ENCODE peak calls at places on chromosome 19, in seven cellular contexts. One of them, this sample, is unnamed. For H3K4me1, the result is how much of the 10 kb centered on the place peaks cover.

GRCh38 chr19:17327654-17328516 is 6.8 kb downstream of the ANO8 start:
- DNase-seq in suprapubic skin: peak
- DNase-seq in esophagus muscularis mucosa: no peak
- DNase-seq in A549: no peak
- DNase-seq in ovary: peak
- DNase-seq in tibial nerve: no peak
- DNase-seq in SK-N-SH: peak
- DNase-seq in this sample: peak

GRCh38 chr19:12946092-12946845 is 607 bp downstream of the RAD23A start:
- DNase-seq in suprapubic skin: no peak
- DNase-seq in esophagus muscularis mucosa: no peak
- DNase-seq in A549: peak
- DNase-seq in ovary: peak
- DNase-seq in tibial nerve: no peak
- DNase-seq in SK-N-SH: peak
- DNase-seq in this sample: peak

GRCh38 chr19:42066075-42066754 is 3.8 kb downstream of the GRIK5 start:
- DNase-seq in suprapubic skin: no peak
- DNase-seq in esophagus muscularis mucosa: no peak
- DNase-seq in A549: peak
- DNase-seq in ovary: no peak
- DNase-seq in tibial nerve: no peak
- DNase-seq in SK-N-SH: peak
- DNase-seq in this sample: no peak

GRCh38 chr19:39409207-39409885 is 2.7 kb downstream of the ZFP36 start:
- DNase-seq in suprapubic skin: peak
- DNase-seq in esophagus muscularis mucosa: peak
- DNase-seq in A549: peak
- DNase-seq in ovary: peak
- DNase-seq in tibial nerve: peak
- DNase-seq in SK-N-SH: peak
- DNase-seq in this sample: peak

GRCh38 chr19:36436531-36436930 is 18.1 kb upstream of the ZFP82 start:
- DNase-seq in suprapubic skin: no peak
- DNase-seq in esophagus muscularis mucosa: no peak
- DNase-seq in A549: peak
- DNase-seq in ovary: no peak
- DNase-seq in tibial nerve: no peak
- DNase-seq in SK-N-SH: no peak
- DNase-seq in this sample: no peak

GRCh38 chr19:16371540-16371986 is 46.9 kb downstream of the KLF2 start:
- DNase-seq in suprapubic skin: no peak
- DNase-seq in esophagus muscularis mucosa: no peak
- DNase-seq in A549: no peak
- DNase-seq in ovary: no peak
- DNase-seq in tibial nerve: no peak
- DNase-seq in SK-N-SH: no peak
- DNase-seq in this sample: no peak

GRCh38 chr19:11649941-11650340 is 52.7 kb downstream of the ZNF627 start:
- DNase-seq in suprapubic skin: no peak
- DNase-seq in esophagus muscularis mucosa: no peak
- DNase-seq in A549: no peak
- DNase-seq in ovary: no peak
- DNase-seq in tibial nerve: no peak
- DNase-seq in SK-N-SH: no peak
- DNase-seq in this sample: no peak

GRCh38 chr19:4049432-4049831 is 17.3 kb downstream of the ZBTB7A start:
- DNase-seq in suprapubic skin: peak
- DNase-seq in esophagus muscularis mucosa: no peak
- DNase-seq in A549: no peak
- DNase-seq in ovary: no peak
- DNase-seq in tibial nerve: no peak
- DNase-seq in SK-N-SH: no peak
- DNase-seq in this sample: peak

GRCh38 chr19:46385636-46386035 is 27.7 kb downstream of the CCDC8 start:
- DNase-seq in suprapubic skin: peak
- DNase-seq in esophagus muscularis mucosa: no peak
- DNase-seq in A549: no peak
- DNase-seq in ovary: no peak
- DNase-seq in tibial nerve: no peak
- DNase-seq in SK-N-SH: no peak
- DNase-seq in this sample: peak

GRCh38 chr19:13134626-13135025 is 15.5 kb downstream of the STX10 start:
- DNase-seq in suprapubic skin: no peak
- DNase-seq in esophagus muscularis mucosa: no peak
- DNase-seq in A549: no peak
- DNase-seq in ovary: no peak
- DNase-seq in tibial nerve: no peak
- DNase-seq in SK-N-SH: no peak
- DNase-seq in this sample: no peak

GRCh38 chr19:12793290-12794195 is 2.3 kb downstream of the JUNB start:
- DNase-seq in suprapubic skin: peak
- DNase-seq in esophagus muscularis mucosa: peak
- DNase-seq in A549: peak
- DNase-seq in ovary: peak
- DNase-seq in tibial nerve: peak
- DNase-seq in SK-N-SH: peak
- DNase-seq in this sample: peak

GRCh38 chr19:11194657-11195056 is 2.7 kb downstream of the KANK2 start:
- DNase-seq in suprapubic skin: no peak
- DNase-seq in esophagus muscularis mucosa: no peak
- DNase-seq in A549: no peak
- DNase-seq in ovary: peak
- DNase-seq in tibial nerve: no peak
- DNase-seq in SK-N-SH: no peak
- DNase-seq in this sample: peak

GRCh38 chr19:41697198-41697855 is 9.3 kb upstream of the CEACAM7 start:
- DNase-seq in suprapubic skin: no peak
- DNase-seq in esophagus muscularis mucosa: no peak
- DNase-seq in A549: no peak
- DNase-seq in ovary: no peak
- DNase-seq in tibial nerve: no peak
- DNase-seq in SK-N-SH: no peak
- DNase-seq in this sample: peak

GRCh38 chr19:15863272-15863671 is 34.6 kb downstream of the CYP4F2 start:
- DNase-seq in suprapubic skin: no peak
- DNase-seq in esophagus muscularis mucosa: no peak
- DNase-seq in A549: no peak
- DNase-seq in ovary: no peak
- DNase-seq in tibial nerve: no peak
- DNase-seq in SK-N-SH: no peak
- DNase-seq in this sample: no peak

GRCh38 chr19:5364674-5365073 is 24.1 kb upstream of the PTPRS start:
- DNase-seq in suprapubic skin: no peak
- DNase-seq in esophagus muscularis mucosa: no peak
- DNase-seq in A549: no peak
- DNase-seq in ovary: no peak
- DNase-seq in tibial nerve: no peak
- DNase-seq in SK-N-SH: peak
- DNase-seq in this sample: no peak

GRCh38 chr19:18464646-18465045 is 26.7 kb upstream of the ISYNA1 start:
- DNase-seq in suprapubic skin: peak
- DNase-seq in esophagus muscularis mucosa: peak
- DNase-seq in A549: peak
- DNase-seq in ovary: peak
- DNase-seq in tibial nerve: peak
- DNase-seq in SK-N-SH: no peak
- DNase-seq in this sample: peak

GRCh38 chr19:17755977-17756670 is 4.8 kb downstream of the FCHO1 start:
- DNase-seq in suprapubic skin: no peak
- DNase-seq in esophagus muscularis mucosa: no peak
- DNase-seq in A549: peak
- DNase-seq in ovary: peak
- DNase-seq in tibial nerve: no peak
- DNase-seq in SK-N-SH: peak
- DNase-seq in this sample: no peak

GRCh38 chr19:41863209-41863931 is 3.3 kb downstream of the RPS19 start:
- DNase-seq in suprapubic skin: no peak
- DNase-seq in esophagus muscularis mucosa: no peak
- DNase-seq in A549: no peak
- DNase-seq in ovary: no peak
- DNase-seq in tibial nerve: no peak
- DNase-seq in SK-N-SH: no peak
- DNase-seq in this sample: no peak

GRCh38 chr19:32691952-32692726 is 518 bp downstream of the NUDT19 start:
- DNase-seq in suprapubic skin: peak
- DNase-seq in esophagus muscularis mucosa: no peak
- DNase-seq in A549: peak
- DNase-seq in ovary: peak
- DNase-seq in tibial nerve: peak
- DNase-seq in SK-N-SH: peak
- DNase-seq in this sample: peak

GRCh38 chr19:46428278-46429141 is at the start of gene PNMA8C:
- DNase-seq in suprapubic skin: no peak
- DNase-seq in esophagus muscularis mucosa: no peak
- DNase-seq in A549: peak
- DNase-seq in ovary: peak
- DNase-seq in tibial nerve: no peak
- DNase-seq in SK-N-SH: peak
- DNase-seq in this sample: peak

GRCh38 chr19:40614595-40615411 is 13.6 kb downstream of the LTBP4 start:
- DNase-seq in suprapubic skin: peak
- DNase-seq in esophagus muscularis mucosa: no peak
- DNase-seq in A549: peak
- DNase-seq in ovary: peak
- DNase-seq in tibial nerve: peak
- DNase-seq in SK-N-SH: peak
- DNase-seq in this sample: peak

GRCh38 chr19:1312732-1313694 is 27.3 kb downstream of the EFNA2 start:
- DNase-seq in suprapubic skin: no peak
- DNase-seq in esophagus muscularis mucosa: no peak
- DNase-seq in A549: peak
- DNase-seq in ovary: peak
- DNase-seq in tibial nerve: no peak
- DNase-seq in SK-N-SH: no peak
- DNase-seq in this sample: no peak
- TF ChIP-seq EP300 in suprapubic skin: no peak
- TF ChIP-seq EP300 in esophagus muscularis mucosa: no peak
- TF ChIP-seq EP300 in A549: no peak
- TF ChIP-seq EP300 in ovary: no peak
- TF ChIP-seq EP300 in tibial nerve: no peak
- TF ChIP-seq EP300 in SK-N-SH: no peak
- TF ChIP-seq EP300 in this sample: no peak

GRCh38 chr19:2171349-2172145 is 7.8 kb downstream of the DOT1L start:
- DNase-seq in suprapubic skin: no peak
- DNase-seq in esophagus muscularis mucosa: no peak
- DNase-seq in A549: no peak
- DNase-seq in ovary: no peak
- DNase-seq in tibial nerve: no peak
- DNase-seq in SK-N-SH: peak
- DNase-seq in this sample: no peak
- H3K4me1 ChIP-seq in suprapubic skin: half or more
- H3K4me1 ChIP-seq in esophagus muscularis mucosa: half or more
- H3K4me1 ChIP-seq in A549: half or more
- H3K4me1 ChIP-seq in ovary: under half
- H3K4me1 ChIP-seq in tibial nerve: half or more
- H3K4me1 ChIP-seq in SK-N-SH: under half
- H3K4me1 ChIP-seq in this sample: under half

GRCh38 chr19:29503140-29503758 is 22.5 kb upstream of the VSTM2B start:
- DNase-seq in suprapubic skin: no peak
- DNase-seq in esophagus muscularis mucosa: no peak
- DNase-seq in A549: no peak
- DNase-seq in ovary: no peak
- DNase-seq in tibial nerve: no peak
- DNase-seq in SK-N-SH: no peak
- DNase-seq in this sample: peak
- TF ChIP-seq CTCF in suprapubic skin: no peak
- TF ChIP-seq CTCF in esophagus muscularis mucosa: no peak
- TF ChIP-seq CTCF in A549: no peak
- TF ChIP-seq CTCF in ovary: no peak
- TF ChIP-seq CTCF in tibial nerve: no peak
- TF ChIP-seq CTCF in SK-N-SH: no peak
- TF ChIP-seq CTCF in this sample: no peak

DNA sequence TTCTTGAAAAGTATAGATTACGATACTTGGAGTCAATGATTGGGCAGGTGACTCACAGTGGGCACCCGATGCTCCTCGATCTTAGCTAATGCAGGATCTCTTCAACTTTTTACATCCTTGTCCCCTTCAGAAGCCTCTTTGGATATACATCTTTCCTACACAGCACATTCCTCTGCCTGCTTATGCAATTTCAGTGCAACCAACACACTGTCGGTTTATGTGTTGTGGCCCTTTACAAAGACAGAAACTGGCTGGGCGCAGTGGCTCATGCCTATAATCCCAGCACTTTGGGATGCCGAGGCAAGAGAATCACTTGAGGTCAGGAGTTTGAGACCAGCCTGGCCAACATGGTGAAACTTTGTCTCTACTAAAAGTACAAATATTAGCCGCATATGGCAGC is 2.6 kb downstream of the GPR42 start:
- DNase-seq in suprapubic skin: no peak
- DNase-seq in esophagus muscularis mucosa: peak
- DNase-seq in A549: no peak
- DNase-seq in ovary: no peak
- DNase-seq in tibial nerve: no peak
- DNase-seq in SK-N-SH: no peak
- DNase-seq in this sample: no peak
- TF ChIP-seq EP300 in suprapubic skin: no peak
- TF ChIP-seq EP300 in esophagus muscularis mucosa: no peak
- TF ChIP-seq EP300 in A549: no peak
- TF ChIP-seq EP300 in ovary: no peak
- TF ChIP-seq EP300 in tibial nerve: no peak
- TF ChIP-seq EP300 in SK-N-SH: no peak
- TF ChIP-seq EP300 in this sample: no peak

GRCh38 chr19:35337984-35338296 is 9.0 kb downstream of the CD22 start:
- DNase-seq in suprapubic skin: no peak
- DNase-seq in esophagus muscularis mucosa: no peak
- DNase-seq in A549: no peak
- DNase-seq in ovary: no peak
- DNase-seq in tibial nerve: no peak
- DNase-seq in SK-N-SH: no peak
- DNase-seq in this sample: no peak
- H3K4me1 ChIP-seq in suprapubic skin: under half
- H3K4me1 ChIP-seq in esophagus muscularis mucosa: under half
- H3K4me1 ChIP-seq in A549: under half
- H3K4me1 ChIP-seq in ovary: under half
- H3K4me1 ChIP-seq in tibial nerve: under half
- H3K4me1 ChIP-seq in SK-N-SH: under half
- H3K4me1 ChIP-seq in this sample: under half

DNA sequence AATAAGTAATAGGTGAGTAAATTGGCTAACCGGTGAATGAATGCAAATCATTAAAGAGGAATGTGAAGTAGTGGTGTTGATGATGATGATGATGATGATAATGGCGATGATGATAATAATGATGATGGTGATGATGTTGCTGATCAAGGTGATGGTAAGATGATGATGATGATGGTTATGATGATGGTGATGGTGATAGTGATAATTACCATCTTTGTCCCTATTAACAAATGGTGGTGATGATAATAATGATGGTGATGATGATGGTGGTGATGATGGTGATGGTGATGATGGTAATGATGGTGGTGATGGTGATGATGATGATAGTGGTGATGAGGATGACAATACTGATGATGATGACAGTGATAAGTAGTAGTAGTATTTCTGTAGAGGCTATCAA is 452.6 kb downstream of the ZNF536 start:
- DNase-seq in suprapubic skin: no peak
- DNase-seq in esophagus muscularis mucosa: no peak
- DNase-seq in A549: no peak
- DNase-seq in ovary: no peak
- DNase-seq in tibial nerve: no peak
- DNase-seq in SK-N-SH: no peak
- DNase-seq in this sample: no peak
- TF ChIP-seq CTCF in suprapubic skin: no peak
- TF ChIP-seq CTCF in esophagus muscularis mucosa: no peak
- TF ChIP-seq CTCF in A549: no peak
- TF ChIP-seq CTCF in ovary: no peak
- TF ChIP-seq CTCF in tibial nerve: no peak
- TF ChIP-seq CTCF in SK-N-SH: no peak
- TF ChIP-seq CTCF in this sample: no peak